ENCODE peak calls at places on chromosomes 12 and 14, in four cellular contexts. One of them, this sample, is unnamed.

GRCh38 chr12:93595336-93595735 is 22.9 kb downstream of the SOCS2 start:
- DNase-seq in ascending aorta: no peak
- DNase-seq in A549: no peak
- DNase-seq in mucosa of descending colon: no peak
- DNase-seq in this sample: no peak

GRCh38 chr12:90366286-90366685 is 588.7 kb downstream of the CCER1 start:
- DNase-seq in A549: no peak
- DNase-seq in mucosa of descending colon: no peak
- DNase-seq in ascending aorta: no peak
- DNase-seq in this sample: no peak

GRCh38 chr12:3661028-3661427 is 91.9 kb downstream of the CRACR2A start:
- DNase-seq in mucosa of descending colon: no peak
- DNase-seq in ascending aorta: no peak
- DNase-seq in A549: no peak
- DNase-seq in this sample: no peak

GRCh38 chr12:13376627-13377373 is 180.3 kb downstream of the EMP1 start:
- DNase-seq in A549: peak; percentile 72
- DNase-seq in ascending aorta: no peak
- DNase-seq in mucosa of descending colon: peak; percentile 51
- DNase-seq in this sample: no peak

GRCh38 chr12:67797316-67797741 is 148.8 kb downstream of the DYRK2 start:
- DNase-seq in A549: no peak
- DNase-seq in mucosa of descending colon: peak; percentile 3
- DNase-seq in ascending aorta: no peak
- DNase-seq in this sample: no peak

GRCh38 chr12:26680724-26681455 is 152.1 kb downstream of the ITPR2 start:
- DNase-seq in mucosa of descending colon: no peak
- DNase-seq in ascending aorta: no peak
- DNase-seq in A549: no peak
- DNase-seq in this sample: no peak

GRCh38 chr12:81332054-81332453 is 254.2 kb downstream of the ACSS3 start:
- DNase-seq in mucosa of descending colon: no peak
- DNase-seq in A549: no peak
- DNase-seq in ascending aorta: no peak
- DNase-seq in this sample: no peak

GRCh38 chr12:19338405-19338804 is 100.9 kb upstream of the AEBP2 start:
- DNase-seq in A549: no peak
- DNase-seq in ascending aorta: no peak
- DNase-seq in mucosa of descending colon: no peak
- DNase-seq in this sample: no peak

GRCh38 chr12:96400631-96401060 is 407 bp upstream of the CDK17 start:
- DNase-seq in mucosa of descending colon: no peak
- DNase-seq in ascending aorta: no peak
- DNase-seq in A549: peak; percentile 48
- DNase-seq in this sample: no peak

GRCh38 chr14:92143309-92143708 is 21.5 kb downstream of the CPSF2 start:
- DNase-seq in ascending aorta: no peak
- DNase-seq in mucosa of descending colon: no peak
- DNase-seq in A549: no peak
- DNase-seq in this sample: no peak

GRCh38 chr12:68621092-68622081 is 10.7 kb downstream of the RAP1B start:
- DNase-seq in ascending aorta: no peak
- DNase-seq in mucosa of descending colon: no peak
- DNase-seq in A549: no peak
- DNase-seq in this sample: no peak

GRCh38 chr14:92635031-92635430 is 113.4 kb downstream of the LGMN start:
- DNase-seq in ascending aorta: no peak
- DNase-seq in A549: no peak
- DNase-seq in mucosa of descending colon: no peak
- DNase-seq in this sample: no peak

GRCh38 chr12:93231938-93232337 is 145.8 kb upstream of the NUDT4 start:
- DNase-seq in A549: no peak
- DNase-seq in mucosa of descending colon: no peak
- DNase-seq in ascending aorta: no peak
- DNase-seq in this sample: no peak

GRCh38 chr14:72522847-72523246 is 371.1 kb downstream of the DPF3 start:
- DNase-seq in mucosa of descending colon: no peak
- DNase-seq in ascending aorta: no peak
- DNase-seq in A549: no peak
- DNase-seq in this sample: no peak

GRCh38 chr14:87960013-87960787 is 32.8 kb downstream of the GALC start:
- DNase-seq in A549: no peak
- DNase-seq in ascending aorta: no peak
- DNase-seq in mucosa of descending colon: no peak
- DNase-seq in this sample: no peak

GRCh38 chr12:112937741-112938719 is at the start of gene OAS3:
- DNase-seq in ascending aorta: peak; percentile 49
- DNase-seq in A549: peak; percentile 82
- DNase-seq in mucosa of descending colon: peak; percentile 92
- DNase-seq in this sample: peak; percentile 55

GRCh38 chr12:128825845-128826244 is 2.1 kb upstream of the SLC15A4 start:
- DNase-seq in A549: no peak
- DNase-seq in ascending aorta: no peak
- DNase-seq in mucosa of descending colon: no peak
- DNase-seq in this sample: no peak

GRCh38 chr14:24310387-24310665 is 386 bp downstream of the LTB4R2 start:
- DNase-seq in A549: no peak
- DNase-seq in ascending aorta: no peak
- DNase-seq in mucosa of descending colon: peak; percentile 71
- DNase-seq in this sample: no peak

GRCh38 chr12:71124833-71125460 is 32.9 kb downstream of the TSPAN8 start:
- DNase-seq in ascending aorta: no peak
- DNase-seq in mucosa of descending colon: no peak
- DNase-seq in A549: no peak
- DNase-seq in this sample: no peak

GRCh38 chr14:99523661-99524050 is 42.4 kb downstream of the CCNK start:
- DNase-seq in ascending aorta: no peak
- DNase-seq in mucosa of descending colon: no peak
- DNase-seq in A549: no peak
- DNase-seq in this sample: no peak

GRCh38 chr12:49219417-49220026 is 30.6 kb upstream of the TUBA1A start:
- DNase-seq in mucosa of descending colon: no peak
- DNase-seq in ascending aorta: no peak
- DNase-seq in A549: no peak
- DNase-seq in this sample: no peak

GRCh38 chr14:106227793-106228192 is 701.4 kb downstream of the TMEM121 start:
- DNase-seq in ascending aorta: no peak
- DNase-seq in mucosa of descending colon: no peak
- DNase-seq in A549: no peak
- DNase-seq in this sample: no peak

GRCh38 chr12:131105736-131106356 is 152.1 kb downstream of the ADGRD1 start:
- DNase-seq in mucosa of descending colon: no peak
- DNase-seq in A549: no peak
- DNase-seq in ascending aorta: no peak
- DNase-seq in this sample: no peak

GRCh38 chr12:94763461-94763860 is 113.1 kb upstream of the TMCC3 start:
- DNase-seq in mucosa of descending colon: no peak
- DNase-seq in A549: no peak
- DNase-seq in ascending aorta: no peak
- DNase-seq in this sample: no peak

GRCh38 chr12:28032811-28033537 is 60.4 kb upstream of the PTHLH start:
- DNase-seq in ascending aorta: no peak
- DNase-seq in A549: no peak
- DNase-seq in mucosa of descending colon: no peak
- DNase-seq in this sample: no peak

GRCh38 chr12:132315507-132315906 is 13.9 kb downstream of the GALNT9 start:
- DNase-seq in ascending aorta: no peak
- DNase-seq in A549: no peak
- DNase-seq in mucosa of descending colon: no peak
- DNase-seq in this sample: no peak

GRCh38 chr14:89331398-89331797 is 85.6 kb downstream of the FOXN3 start:
- DNase-seq in A549: no peak
- DNase-seq in ascending aorta: no peak
- DNase-seq in mucosa of descending colon: no peak
- DNase-seq in this sample: no peak

GRCh38 chr12:2212971-2213869 is 160.4 kb downstream of the CACNA1C start:
- DNase-seq in ascending aorta: no peak
- DNase-seq in mucosa of descending colon: no peak
- DNase-seq in A549: no peak
- DNase-seq in this sample: no peak

GRCh38 chr14:69711065-69711464 is 55.9 kb upstream of the SRSF5 start:
- DNase-seq in A549: no peak
- DNase-seq in ascending aorta: no peak
- DNase-seq in mucosa of descending colon: peak; percentile 83
- DNase-seq in this sample: no peak

GRCh38 chr12:113134521-113134951 is 1.0 kb downstream of the RASAL1 start:
- DNase-seq in A549: no peak
- DNase-seq in ascending aorta: no peak
- DNase-seq in mucosa of descending colon: peak; percentile 22
- DNase-seq in this sample: no peak

GRCh38 chr12:69108024-69108423 is 131.3 kb upstream of the CPSF6 start:
- DNase-seq in ascending aorta: no peak
- DNase-seq in A549: peak; percentile 17
- DNase-seq in mucosa of descending colon: no peak
- DNase-seq in this sample: no peak

GRCh38 chr12:11658796-11659195 is 9.3 kb downstream of the ETV6 start:
- DNase-seq in ascending aorta: no peak
- DNase-seq in mucosa of descending colon: no peak
- DNase-seq in A549: no peak
- DNase-seq in this sample: no peak

GRCh38 chr14:105014032-105014431 is 6.9 kb downstream of the CDCA4 start:
- DNase-seq in ascending aorta: no peak
- DNase-seq in A549: no peak
- DNase-seq in mucosa of descending colon: no peak
- DNase-seq in this sample: no peak

GRCh38 chr14:105011312-105011990 is 9.4 kb downstream of the CDCA4 start:
- DNase-seq in A549: no peak
- DNase-seq in mucosa of descending colon: no peak
- DNase-seq in ascending aorta: no peak
- DNase-seq in this sample: no peak

GRCh38 chr14:105013150-105013787 is 7.6 kb downstream of the CDCA4 start:
- DNase-seq in A549: no peak
- DNase-seq in mucosa of descending colon: no peak
- DNase-seq in ascending aorta: no peak
- DNase-seq in this sample: no peak

GRCh38 chr14:105010891-105011291 is 10.0 kb downstream of the CDCA4 start:
- DNase-seq in mucosa of descending colon: no peak
- DNase-seq in A549: no peak
- DNase-seq in ascending aorta: no peak
- DNase-seq in this sample: no peak

GRCh38 chr14:105012171-105012985 is 8.5 kb downstream of the CDCA4 start:
- DNase-seq in ascending aorta: no peak
- DNase-seq in A549: peak; percentile 66
- DNase-seq in mucosa of descending colon: peak; percentile 54
- DNase-seq in this sample: no peak
- TF ChIP-seq CTCF in ascending aorta: peak; percentile 27
- TF ChIP-seq CTCF in A549: peak; percentile 73
- TF ChIP-seq CTCF in mucosa of descending colon: no peak
- TF ChIP-seq CTCF in this sample: no peak

GRCh38 chr12:103330672-103331071 is 165.1 kb downstream of the C12orf42 start:
- DNase-seq in A549: no peak
- DNase-seq in ascending aorta: no peak
- DNase-seq in mucosa of descending colon: no peak
- DNase-seq in this sample: no peak
- TF ChIP-seq CTCF in A549: no peak
- TF ChIP-seq CTCF in ascending aorta: no peak
- TF ChIP-seq CTCF in mucosa of descending colon: no peak
- TF ChIP-seq CTCF in this sample: no peak

GRCh38 chr12:6279631-6280030 is 30.9 kb upstream of the PLEKHG6 start:
- DNase-seq in mucosa of descending colon: no peak
- DNase-seq in A549: no peak
- DNase-seq in ascending aorta: no peak
- DNase-seq in this sample: no peak
- TF ChIP-seq CTCF in mucosa of descending colon: no peak
- TF ChIP-seq CTCF in A549: no peak
- TF ChIP-seq CTCF in ascending aorta: no peak
- TF ChIP-seq CTCF in this sample: no peak

GRCh38 chr12:400828-401227 is 616 bp upstream of the CCDC77 start:
- DNase-seq in ascending aorta: no peak
- DNase-seq in A549: no peak
- DNase-seq in mucosa of descending colon: no peak
- DNase-seq in this sample: no peak

GRCh38 chr12:402127-402456 is 648 bp downstream of the CCDC77 start:
- DNase-seq in mucosa of descending colon: no peak
- DNase-seq in A549: peak; percentile 48
- DNase-seq in ascending aorta: no peak
- DNase-seq in this sample: no peak

GRCh38 chr12:401235-402126 is at the start of gene CCDC77:
- DNase-seq in ascending aorta: peak; percentile 65
- DNase-seq in A549: peak; percentile 95
- DNase-seq in mucosa of descending colon: peak; percentile 93
- DNase-seq in this sample: peak; percentile 92
- TF ChIP-seq CTCF in ascending aorta: peak; percentile 26
- TF ChIP-seq CTCF in A549: no peak
- TF ChIP-seq CTCF in mucosa of descending colon: peak; percentile 15
- TF ChIP-seq CTCF in this sample: no peak

GRCh38 chr14:23061995-23062394 is 4.7 kb upstream of the CDH24 start:
- DNase-seq in mucosa of descending colon: no peak
- DNase-seq in ascending aorta: no peak
- DNase-seq in A549: peak; percentile 84
- DNase-seq in this sample: no peak
- TF ChIP-seq CTCF in mucosa of descending colon: no peak
- TF ChIP-seq CTCF in ascending aorta: no peak
- TF ChIP-seq CTCF in A549: no peak
- TF ChIP-seq CTCF in this sample: no peak

DNA sequence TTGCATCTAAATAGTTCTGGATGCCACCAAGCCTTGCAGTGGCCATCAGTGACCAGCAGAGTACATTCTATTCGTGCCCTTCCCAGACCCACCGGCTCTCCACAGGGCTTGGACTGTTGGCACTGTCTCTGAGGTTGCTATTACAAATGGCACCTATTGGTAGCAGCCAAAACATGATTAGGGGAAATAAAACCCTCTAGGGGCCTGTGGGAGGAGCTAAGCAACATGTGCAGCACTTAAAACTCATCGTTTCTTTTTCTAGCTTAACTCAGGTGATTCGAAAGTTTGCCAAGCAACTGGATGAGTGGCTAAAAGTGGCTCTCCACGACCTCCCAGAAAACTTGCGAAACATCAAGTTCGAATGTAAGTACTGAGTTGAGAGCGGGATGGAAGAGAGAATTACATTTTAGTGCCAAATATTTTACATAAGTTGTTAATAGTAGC is 65.4 kb upstream of the RIC8B start:
- DNase-seq in ascending aorta: no peak
- DNase-seq in A549: no peak
- DNase-seq in mucosa of descending colon: no peak
- DNase-seq in this sample: no peak
- TF ChIP-seq CTCF in ascending aorta: no peak
- TF ChIP-seq CTCF in A549: no peak
- TF ChIP-seq CTCF in mucosa of descending colon: no peak
- TF ChIP-seq CTCF in this sample: no peak

GRCh38 chr14:35335388-35336092 is 43.4 kb downstream of the PSMA6 start:
- DNase-seq in mucosa of descending colon: peak; percentile 97
- DNase-seq in A549: peak; percentile 95
- DNase-seq in ascending aorta: no peak
- DNase-seq in this sample: no peak

GRCh38 chr14:35332517-35333346 is 40.5 kb downstream of the PSMA6 start:
- DNase-seq in mucosa of descending colon: peak; percentile 79
- DNase-seq in ascending aorta: no peak
- DNase-seq in A549: peak; percentile 58
- DNase-seq in this sample: no peak

GRCh38 chr14:35333347-35333730 is 41.2 kb downstream of the PSMA6 start:
- DNase-seq in A549: no peak
- DNase-seq in mucosa of descending colon: no peak
- DNase-seq in ascending aorta: no peak
- DNase-seq in this sample: no peak

GRCh38 chr14:35331605-35332516 is 39.7 kb downstream of the PSMA6 start:
- DNase-seq in A549: no peak
- DNase-seq in ascending aorta: no peak
- DNase-seq in mucosa of descending colon: peak; percentile 74
- DNase-seq in this sample: no peak

GRCh38 chr14:35333797-35334743 is 41.9 kb downstream of the PSMA6 start:
- DNase-seq in ascending aorta: no peak
- DNase-seq in A549: peak; percentile 29
- DNase-seq in mucosa of descending colon: no peak
- DNase-seq in this sample: no peak
- TF ChIP-seq CTCF in ascending aorta: no peak
- TF ChIP-seq CTCF in A549: no peak
- TF ChIP-seq CTCF in mucosa of descending colon: no peak
- TF ChIP-seq CTCF in this sample: no peak